ENCODE peak calls at places on chromosomes 1 and 21, in eight cellular contexts. G is uterus, I is keratinocyte, Q is tibial nerve, B is GM23338, W is SK-N-MC, J is HCT116, O is spleen. M is an unnamed sample.
A peak's percentile ranks its signal among the peaks of the same experiment; 100 is the strongest.

GRCh38 chr1:150233359-150234308 is 2.3 kb downstream of the ANP32E start:
- DNase-seq in O (no peak), J (no peak), G (peak; percentile 40), B (no peak), W (no peak), I (no peak), Q (no peak), M (no peak)

GRCh38 chr1:205423248-205423647 is 1.4 kb upstream of the LEMD1 start:
- DNase-seq in Q (no peak), O (no peak), I (no peak), W (no peak), J (no peak), G (no peak), B (no peak), M (no peak)

GRCh38 chr1:190475394-190476250 is 2.0 kb downstream of the BRINP3 start:
- DNase-seq in I (no peak), Q (no peak), O (no peak), B (peak; percentile 37), W (no peak), J (no peak), G (no peak), M (no peak)

GRCh38 chr1:31760901-31761470 is 3.2 kb downstream of the ADGRB2 start:
- DNase-seq in Q (no peak), J (no peak), O (peak; percentile 88), B (peak; percentile 88), I (no peak), W (no peak), G (peak; percentile 68), M (peak; percentile 55)

GRCh38 chr1:10540277-10541005 is 65.7 kb downstream of the PEX14 start:
- DNase-seq in B (no peak), W (no peak), G (peak; percentile 65), J (no peak), Q (no peak), I (no peak), O (no peak), M (no peak)

GRCh38 chr1:3714814-3715213 is 37.4 kb upstream of the CCDC27 start:
- DNase-seq in O (no peak), J (no peak), B (no peak), W (no peak), I (no peak), Q (no peak), G (no peak), M (no peak)

GRCh38 chr1:177328251-177328650 is 157.5 kb downstream of the BRINP2 start:
- DNase-seq in O (no peak), J (no peak), B (no peak), G (no peak), W (no peak), I (no peak), Q (no peak), M (no peak)

GRCh38 chr1:174358786-174359453 is 88.8 kb upstream of the GPR52 start:
- DNase-seq in Q (no peak), I (no peak), G (no peak), O (no peak), B (peak; percentile 13), W (peak; percentile 40), J (no peak), M (no peak)

GRCh38 chr1:156894001-156894400 is 483 bp downstream of the PEAR1 start:
- DNase-seq in I (no peak), G (no peak), B (no peak), J (no peak), Q (no peak), W (no peak), O (peak; percentile 48), M (no peak)

GRCh38 chr21:32834825-32835224 is 63.3 kb upstream of the PAXBP1 start:
- DNase-seq in W (no peak), J (no peak), I (no peak), O (no peak), B (peak; percentile 56), Q (no peak), G (no peak), M (no peak)

GRCh38 chr1:23528245-23528978 is 2.6 kb downstream of the E2F2 start:
- DNase-seq in O (peak; percentile 94), J (peak; percentile 90), B (no peak), G (peak; percentile 42), Q (peak; percentile 77), I (no peak), W (no peak), M (no peak)

GRCh38 chr1:225631041-225631663 is 21.8 kb downstream of the ENAH start:
- DNase-seq in W (no peak), G (no peak), B (no peak), I (no peak), Q (no peak), O (no peak), J (no peak), M (peak; percentile 17)

GRCh38 chr1:6832789-6833188 is 47.5 kb downstream of the CAMTA1 start:
- DNase-seq in B (no peak), O (no peak), W (no peak), I (no peak), G (no peak), Q (no peak), J (no peak), M (no peak)

GRCh38 chr1:218584418-218585155 is 239.5 kb downstream of the TGFB2 start:
- DNase-seq in I (no peak), J (peak; percentile 24), G (no peak), Q (no peak), B (no peak), O (no peak), W (no peak), M (peak; percentile 11)

GRCh38 chr1:3746784-3747521 is 5.3 kb upstream of the CCDC27 start:
- DNase-seq in O (peak; percentile 97), B (peak; percentile 95), W (no peak), I (peak; percentile 45), J (no peak), Q (peak; percentile 67), G (peak; percentile 79), M (peak; percentile 95)

DNA sequence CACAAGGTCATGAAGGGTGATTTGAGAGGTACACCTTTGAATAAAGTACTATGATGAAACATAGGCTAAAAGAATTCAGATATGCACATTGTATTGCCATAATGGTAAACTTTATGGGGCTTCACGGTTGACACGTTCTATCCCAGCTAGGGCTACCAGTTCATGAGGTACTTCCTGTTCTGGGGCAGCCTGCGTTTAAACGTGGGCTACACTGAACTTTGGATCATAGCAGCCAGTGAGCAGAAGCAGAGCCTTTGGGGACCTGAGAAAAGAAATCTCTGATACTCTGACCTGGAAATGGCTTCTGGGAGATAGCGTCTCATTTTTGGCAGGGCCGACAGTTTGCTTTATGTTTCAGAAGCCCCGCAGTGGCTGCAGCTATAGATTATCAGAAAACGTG is 48.6 kb downstream of the SLC37A1 start:
- DNase-seq in J (no peak), G (no peak), Q (no peak), O (no peak), I (no peak), W (no peak), B (no peak), M (no peak)
- H3K27ac ChIP-seq in J (no peak overlapping the region), G (no peak overlapping the region), Q (no peak overlapping the region), O (no peak overlapping the region), I (no peak overlapping the region), W (no peak overlapping the region), B (no peak overlapping the region), M (no peak overlapping the region)

DNA sequence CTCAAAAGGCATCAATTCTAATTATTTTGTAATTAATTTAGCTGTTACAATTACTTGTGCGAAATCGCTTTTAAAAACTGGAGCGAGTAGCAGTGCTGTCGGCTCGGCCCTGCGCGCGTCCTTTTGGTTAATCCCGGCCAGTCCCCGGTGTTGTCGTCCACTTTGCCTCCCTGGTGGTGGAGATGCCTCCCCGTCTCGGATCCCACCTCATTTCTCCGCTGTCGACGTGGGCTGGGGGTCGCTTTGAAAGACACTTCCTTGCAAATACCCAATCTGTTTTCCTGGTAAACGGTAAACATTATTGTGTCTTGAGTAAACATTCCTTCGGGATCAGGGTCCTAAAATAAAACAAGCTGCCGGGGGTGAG is 3.7 kb downstream of the FOXD3 start:
- DNase-seq in G (no peak), J (no peak), O (no peak), B (peak; percentile 69), Q (no peak), W (no peak), I (no peak), M (no peak)
- H3K4me3 ChIP-seq in G (no peak overlapping the region), J (no peak overlapping the region), O (no peak overlapping the region), B (peak overlapping the region; percentile 61), Q (peak overlapping the region; percentile 54), W (no peak overlapping the region), I (no peak overlapping the region), M (peak overlapping the region; percentile 3)

DNA sequence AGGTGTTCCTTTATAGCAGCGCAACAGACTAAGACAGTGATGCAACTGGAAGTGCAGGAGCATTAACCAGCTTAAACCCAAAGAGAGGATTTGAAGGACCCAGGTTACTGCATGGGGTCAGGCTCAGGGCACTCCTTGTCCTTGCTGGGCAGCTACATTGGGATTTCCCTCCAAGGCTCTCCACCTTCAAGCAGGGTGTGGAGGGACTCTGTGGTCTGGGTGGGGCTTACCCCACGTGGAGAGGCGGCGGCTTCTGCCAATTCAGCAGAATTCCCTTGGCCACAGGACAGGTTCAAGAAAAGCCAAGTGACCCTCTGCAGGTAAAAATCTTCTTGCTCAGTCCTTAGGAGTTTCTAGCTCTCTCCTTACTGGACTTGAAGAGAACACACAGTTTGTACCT is 6.5 kb downstream of the RRP1B start:
- DNase-seq in G (no peak), W (no peak), I (no peak), J (no peak), Q (no peak), B (no peak), O (no peak), M (peak; percentile 62)
- H3K36me3 ChIP-seq in G (no peaks in the 10 kb centered on the region), W (peaks cover 68% of the 10 kb centered on the region), I (peaks cover 27% of the 10 kb centered on the region), J (peaks cover 55% of the 10 kb centered on the region), Q (no peaks in the 10 kb centered on the region), B (peaks cover 22% of the 10 kb centered on the region), O (peaks cover 18% of the 10 kb centered on the region), M (peaks cover 87% of the 10 kb centered on the region)

DNA sequence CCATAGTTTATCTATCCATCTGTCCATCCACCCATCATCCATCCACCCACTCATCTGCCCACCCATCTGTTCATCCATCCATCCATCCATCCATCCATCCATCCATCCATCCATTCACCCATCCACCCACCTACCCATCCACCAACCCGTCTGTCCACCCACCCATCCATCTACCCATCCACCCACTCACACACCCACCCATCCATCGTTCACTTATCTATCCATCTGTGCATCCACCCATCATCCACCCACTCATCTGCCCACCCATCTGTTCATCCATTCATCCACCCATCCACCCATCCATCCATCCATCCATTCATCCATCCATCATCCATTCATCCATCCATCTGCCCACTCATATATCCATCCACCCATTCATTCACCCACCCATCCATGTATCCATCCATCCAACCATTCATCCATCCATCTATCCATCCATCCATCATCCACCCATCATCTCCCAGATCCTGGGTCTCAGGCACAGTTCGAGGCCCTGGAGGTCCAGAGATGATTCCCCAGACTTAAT is 88.2 kb upstream of the WNT4 start:
- DNase-seq in G (no peak), I (no peak), B (no peak), J (no peak), Q (no peak), O (no peak), W (no peak), M (no peak)
- H3K27ac ChIP-seq in G (no peak overlapping the region), I (no peak overlapping the region), B (no peak overlapping the region), J (no peak overlapping the region), Q (no peak overlapping the region), O (no peak overlapping the region), W (no peak overlapping the region), M (no peak overlapping the region)